ENCODE peak calls at places on chromosomes 6 and 20, in eight cellular contexts. O is bronchial epithelial cell, Q is retinal pigment epithelial cell, Y is PC-3, H is AG10803, Z is progenitor cell of endocrine pancreas, A is cardiac muscle cell, T is Peyer's patch. D is an unnamed sample.

GRCh38 chr6:3119040-3119723 is 671 bp downstream of the BPHL start:
- DNase-seq in O (peak; percentile 23), Q (no peak), Y (peak; percentile 35), H (peak; percentile 19), Z (no peak), A (peak; percentile 42), T (no peak), D (no peak)

GRCh38 chr6:157242791-157243190 is 80.5 kb downstream of the TMEM242 start:
- DNase-seq in O (no peak), Q (no peak), Y (no peak), H (no peak), Z (no peak), A (no peak), T (no peak), D (no peak)

GRCh38 chr20:24483435-24484080 is 14.1 kb downstream of the SYNDIG1 start:
- DNase-seq in O (no peak), Q (no peak), Y (no peak), H (no peak), Z (no peak), A (no peak), T (no peak), D (no peak)

GRCh38 chr6:148628251-148628650 is 118.6 kb upstream of the UST start:
- DNase-seq in O (no peak), Q (no peak), Y (no peak), H (no peak), Z (no peak), A (no peak), T (no peak), D (no peak)

GRCh38 chr20:10427060-10427692 is 6.8 kb downstream of the MKKS start:
- DNase-seq in O (peak; percentile 46), Q (peak; percentile 15), Y (peak; percentile 67), H (peak; percentile 69), Z (no peak), A (peak; percentile 82), T (peak; percentile 46), D (no peak)

GRCh38 chr6:112781236-112781635 is 434.1 kb downstream of the RFPL4B start:
- DNase-seq in O (peak; percentile 6), Q (no peak), Y (peak; percentile 17), H (peak; percentile 37), Z (no peak), A (peak; percentile 58), T (no peak), D (no peak)

GRCh38 chr6:143806282-143807102 is 36.6 kb upstream of the LTV1 start:
- DNase-seq in O (peak; percentile 21), Q (no peak), Y (peak; percentile 25), H (peak; percentile 20), Z (no peak), A (peak; percentile 84), T (no peak), D (peak; percentile 17)

GRCh38 chr6:69086689-69087088 is 451.6 kb downstream of the ADGRB3 start:
- DNase-seq in O (no peak), Q (no peak), Y (no peak), H (no peak), Z (no peak), A (no peak), T (no peak), D (no peak)

GRCh38 chr20:22584630-22584921 is 204 bp upstream of the FOXA2 start:
- DNase-seq in O (peak; percentile 74), Q (no peak), Y (peak; percentile 71), H (no peak), Z (peak; percentile 76), A (no peak), T (no peak), D (no peak)

DNA sequence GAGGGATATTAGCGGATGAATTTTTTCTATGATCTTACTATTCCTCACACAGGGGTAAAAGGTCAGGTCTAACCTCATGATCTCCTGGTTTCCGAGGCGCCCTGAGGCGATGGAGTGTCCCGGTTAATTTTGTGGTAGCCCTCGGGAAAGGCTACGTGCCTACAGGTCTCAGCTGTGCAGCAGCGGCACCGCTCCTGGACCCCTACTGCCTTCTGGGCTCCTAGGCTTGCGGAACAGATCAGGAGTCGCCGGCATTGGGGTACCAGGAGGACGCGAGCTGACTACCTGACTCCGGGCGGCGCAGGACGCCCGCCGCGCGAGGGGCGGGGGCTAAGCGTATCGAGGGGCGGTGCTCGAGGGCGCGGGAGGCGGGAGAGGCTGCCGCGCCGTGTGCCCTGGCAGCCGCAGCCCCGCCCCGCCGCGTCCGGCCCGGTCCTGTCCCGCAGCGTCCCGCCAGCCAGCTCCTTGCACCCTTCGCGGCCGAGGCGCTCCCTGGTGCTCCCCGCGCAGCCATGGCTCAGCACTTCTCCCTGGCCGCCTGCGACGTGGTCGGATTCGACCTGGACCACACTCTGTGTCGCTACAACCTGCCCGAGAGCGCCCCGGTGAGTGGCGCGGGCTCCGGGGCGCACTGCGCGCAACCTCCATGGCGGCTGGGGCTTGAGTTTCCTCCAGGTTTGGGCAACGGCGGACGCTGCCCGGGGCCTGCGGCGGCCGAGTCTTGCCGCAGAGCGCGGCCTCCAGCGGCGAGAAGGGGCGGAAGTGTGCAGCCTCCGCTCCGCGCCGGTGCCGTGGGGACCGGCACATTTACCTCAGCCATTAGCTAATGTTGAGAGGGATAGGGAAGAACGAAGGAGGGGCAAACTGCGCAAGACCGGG is at the start of gene NT5DC1:
- DNase-seq in O (peak; percentile 65), Q (peak; percentile 37), Y (peak; percentile 80), H (peak; percentile 59), Z (peak; percentile 72), A (peak; percentile 81), T (peak; percentile 84), D (peak; percentile 94)
- TF ChIP-seq CTCF in O (peak; percentile 61), Q (peak; percentile 27), Y (peak; percentile 34), H (peak; percentile 10), Z (peak; percentile 52), A (peak; percentile 34), T (peak; percentile 23), D (peak; percentile 11)

DNA sequence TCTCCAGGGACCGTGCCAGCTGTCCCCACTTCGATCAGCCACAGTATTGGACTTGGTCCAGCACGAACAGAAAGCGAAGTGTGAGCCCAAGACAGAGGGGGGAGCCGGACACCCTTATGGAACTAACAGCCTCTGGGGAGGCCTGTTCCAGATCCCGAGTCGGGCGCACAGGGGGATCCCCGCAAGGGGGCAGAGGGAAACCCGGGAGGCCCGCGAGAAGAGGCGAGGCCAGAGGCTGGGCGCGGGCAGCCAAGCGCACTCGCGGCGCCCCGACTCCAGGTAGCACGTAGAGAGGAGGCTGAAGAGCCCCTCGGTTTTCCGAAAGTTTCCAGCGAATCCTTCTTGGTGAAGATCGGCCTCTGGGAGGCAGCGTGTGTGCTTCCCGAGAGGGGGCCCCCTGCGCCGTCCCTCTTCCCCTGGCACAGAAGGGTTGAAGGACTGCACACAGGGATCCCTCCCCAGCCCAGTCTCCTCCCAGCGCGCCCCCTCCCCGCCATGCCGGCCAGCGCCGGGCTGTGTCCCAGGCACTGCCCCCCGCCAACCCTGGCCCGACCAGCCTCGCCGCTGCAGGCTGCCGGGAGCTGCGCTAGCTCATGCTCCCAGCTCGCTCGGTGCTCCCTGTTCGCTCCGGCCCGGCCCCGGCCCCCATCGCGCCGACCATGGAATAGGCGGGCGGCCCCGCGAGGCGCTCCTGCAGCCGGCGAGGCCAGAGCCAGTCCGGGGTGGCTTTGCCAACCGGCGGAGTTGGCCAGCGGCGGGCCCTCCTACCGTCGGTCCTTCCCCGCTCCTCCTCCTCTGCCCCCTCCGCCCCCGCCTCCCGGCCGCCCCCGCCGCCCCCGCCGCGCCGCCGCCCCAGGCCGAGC is 550 bp upstream of the SLC24A3 start:
- DNase-seq in O (no peak), Q (no peak), Y (no peak), H (no peak), Z (peak; percentile 39), A (peak; percentile 5), T (no peak), D (peak; percentile 32)
- TF ChIP-seq CTCF in O (no peak), Q (no peak), Y (no peak), H (no peak), Z (peak; percentile 21), A (no peak), T (no peak), D (no peak)

GRCh38 chr6:138531387-138531786 is 32.1 kb upstream of the NHSL1 start:
- DNase-seq in O (no peak), Q (no peak), Y (no peak), H (no peak), Z (no peak), A (no peak), T (no peak), D (no peak)

GRCh38 chr6:138528137-138528536 is 28.8 kb upstream of the NHSL1 start:
- DNase-seq in O (peak; percentile 50), Q (no peak), Y (no peak), H (no peak), Z (no peak), A (no peak), T (no peak), D (no peak)

GRCh38 chr6:138528986-138529385 is 29.7 kb upstream of the NHSL1 start:
- DNase-seq in O (no peak), Q (no peak), Y (no peak), H (no peak), Z (no peak), A (no peak), T (no peak), D (no peak)

GRCh38 chr6:138527376-138528092 is 28.2 kb upstream of the NHSL1 start:
- DNase-seq in O (no peak), Q (peak; percentile 85), Y (no peak), H (peak; percentile 24), Z (no peak), A (no peak), T (no peak), D (no peak)

GRCh38 chr6:138529510-138529909 is 30.2 kb upstream of the NHSL1 start:
- DNase-seq in O (no peak), Q (no peak), Y (no peak), H (no peak), Z (no peak), A (peak; percentile 45), T (no peak), D (no peak)
- TF ChIP-seq CTCF in O (no peak), Q (peak; percentile 18), Y (no peak), H (no peak), Z (no peak), A (peak; percentile 31), T (no peak), D (no peak)

GRCh38 chr6:84764332-84765049 is at the start of gene TBX18:
- DNase-seq in O (peak; percentile 91), Q (peak; percentile 77), Y (no peak), H (peak; percentile 98), Z (peak; percentile 81), A (peak; percentile 100), T (peak; percentile 29), D (no peak)

GRCh38 chr6:84763397-84764331 is 734 bp downstream of the TBX18 start:
- DNase-seq in O (peak; percentile 42), Q (no peak), Y (no peak), H (peak; percentile 90), Z (no peak), A (peak; percentile 96), T (no peak), D (no peak)

GRCh38 chr6:84766118-84766683 is 1.8 kb upstream of the TBX18 start:
- DNase-seq in O (no peak), Q (no peak), Y (no peak), H (no peak), Z (no peak), A (peak; percentile 76), T (no peak), D (no peak)

GRCh38 chr6:84762941-84763396 is 1.4 kb downstream of the TBX18 start:
- DNase-seq in O (no peak), Q (no peak), Y (no peak), H (peak; percentile 67), Z (no peak), A (no peak), T (no peak), D (no peak)

GRCh38 chr6:84762220-84762940 is 2.0 kb downstream of the TBX18 start:
- DNase-seq in O (no peak), Q (no peak), Y (no peak), H (peak; percentile 64), Z (no peak), A (peak; percentile 70), T (no peak), D (no peak)
- TF ChIP-seq CTCF in O (no peak), Q (peak; percentile 36), Y (no peak), H (peak; percentile 54), Z (peak; percentile 45), A (peak; percentile 39), T (no peak), D (no peak)

GRCh38 chr6:110331383-110331782 is 26.8 kb downstream of the METTL24 start:
- DNase-seq in O (no peak), Q (no peak), Y (no peak), H (no peak), Z (no peak), A (no peak), T (no peak), D (no peak)
- TF ChIP-seq CTCF in O (no peak), Q (no peak), Y (no peak), H (no peak), Z (no peak), A (no peak), T (no peak), D (no peak)

D was measured in GM13976.